ENCODE peak calls at places on chromosomes 6 and 20, in nine cellular contexts. T is HFFc6; E is neural progenitor cell; M is transverse colon; K is tibial artery; X is CD8-positive, alpha-beta T cell; V is kidney epithelial cell; F is thoracic aorta; D is upper lobe of left lung. L is an unnamed sample.

GRCh38 chr20:13648872-13649271 is 10.1 kb upstream of the TASP1 start:
- DNase-seq in F (no peak), D (no peak), V (no peak), K (no peak), M (no peak), X (no peak), T (no peak), E (no peak), L (no peak)

GRCh38 chr6:138520463-138520862 is 21.2 kb upstream of the NHSL1 start:
- DNase-seq in F (no peak), K (no peak), X (no peak), E (no peak), M (no peak), D (no peak), T (peak; percentile 52), V (no peak), L (no peak)

GRCh38 chr6:4801491-4802118 is 25.4 kb downstream of the CDYL start:
- DNase-seq in T (no peak), M (no peak), X (no peak), V (no peak), E (no peak), K (no peak), F (no peak), D (no peak), L (no peak)

GRCh38 chr6:70421509-70421908 is 8.2 kb downstream of the FAM135A start:
- DNase-seq in F (no peak), K (no peak), T (no peak), X (no peak), D (no peak), E (no peak), V (no peak), M (no peak), L (no peak)

GRCh38 chr20:40953856-40954255 is 74.8 kb upstream of the TOP1 start:
- DNase-seq in X (no peak), D (no peak), T (no peak), V (no peak), K (no peak), F (no peak), M (no peak), E (no peak), L (no peak)

GRCh38 chr6:20954325-20954724 is 420.1 kb downstream of the CDKAL1 start:
- DNase-seq in E (no peak), M (no peak), D (no peak), V (no peak), X (no peak), F (no peak), K (no peak), T (no peak), L (no peak)

GRCh38 chr6:163249651-163250101 is 164.8 kb upstream of the QKI start:
- DNase-seq in V (no peak), X (no peak), M (no peak), F (no peak), T (no peak), K (no peak), E (no peak), D (no peak), L (no peak)

GRCh38 chr20:47764154-47764734 is 21.0 kb downstream of the SULF2 start:
- DNase-seq in F (no peak), V (no peak), K (no peak), D (no peak), E (no peak), T (no peak), M (no peak), X (no peak), L (no peak)

GRCh38 chr6:151179321-151179720 is 60.4 kb upstream of the AKAP12 start:
- DNase-seq in M (no peak), K (no peak), V (peak; percentile 48), X (no peak), T (peak; percentile 17), D (no peak), E (no peak), F (no peak), L (peak; percentile 31)

GRCh38 chr20:50560867-50561266 is 50.7 kb downstream of the PTPN1 start:
- DNase-seq in E (no peak), F (no peak), T (no peak), M (no peak), X (no peak), V (no peak), K (no peak), D (no peak), L (no peak)

GRCh38 chr6:9496837-9497236 is 918.0 kb downstream of the TFAP2A start:
- DNase-seq in D (no peak), F (no peak), E (no peak), K (no peak), T (peak; percentile 56), V (no peak), M (no peak), X (no peak), L (no peak)

GRCh38 chr20:41361757-41362747 is 4.6 kb downstream of the EMILIN3 start:
- DNase-seq in X (no peak), V (no peak), T (no peak), F (no peak), E (no peak), K (no peak), M (no peak), D (no peak), L (no peak)

GRCh38 chr20:41095110-41095969 is 42.0 kb upstream of the PLCG1 start:
- DNase-seq in T (peak; percentile 43), K (no peak), X (peak; percentile 70), D (peak; percentile 65), F (no peak), M (peak; percentile 69), V (no peak), E (peak; percentile 72), L (peak; percentile 14)

GRCh38 chr6:24228681-24229255 is 102.8 kb downstream of the NRSN1 start:
- DNase-seq in K (no peak), E (no peak), D (peak; percentile 31), V (peak; percentile 70), M (no peak), T (no peak), F (no peak), X (no peak), L (no peak)

GRCh38 chr6:21664263-21665081 is 70.9 kb downstream of the SOX4 start:
- DNase-seq in M (peak; percentile 20), K (no peak), V (no peak), E (peak; percentile 79), F (no peak), D (no peak), T (no peak), X (no peak), L (no peak)

DNA sequence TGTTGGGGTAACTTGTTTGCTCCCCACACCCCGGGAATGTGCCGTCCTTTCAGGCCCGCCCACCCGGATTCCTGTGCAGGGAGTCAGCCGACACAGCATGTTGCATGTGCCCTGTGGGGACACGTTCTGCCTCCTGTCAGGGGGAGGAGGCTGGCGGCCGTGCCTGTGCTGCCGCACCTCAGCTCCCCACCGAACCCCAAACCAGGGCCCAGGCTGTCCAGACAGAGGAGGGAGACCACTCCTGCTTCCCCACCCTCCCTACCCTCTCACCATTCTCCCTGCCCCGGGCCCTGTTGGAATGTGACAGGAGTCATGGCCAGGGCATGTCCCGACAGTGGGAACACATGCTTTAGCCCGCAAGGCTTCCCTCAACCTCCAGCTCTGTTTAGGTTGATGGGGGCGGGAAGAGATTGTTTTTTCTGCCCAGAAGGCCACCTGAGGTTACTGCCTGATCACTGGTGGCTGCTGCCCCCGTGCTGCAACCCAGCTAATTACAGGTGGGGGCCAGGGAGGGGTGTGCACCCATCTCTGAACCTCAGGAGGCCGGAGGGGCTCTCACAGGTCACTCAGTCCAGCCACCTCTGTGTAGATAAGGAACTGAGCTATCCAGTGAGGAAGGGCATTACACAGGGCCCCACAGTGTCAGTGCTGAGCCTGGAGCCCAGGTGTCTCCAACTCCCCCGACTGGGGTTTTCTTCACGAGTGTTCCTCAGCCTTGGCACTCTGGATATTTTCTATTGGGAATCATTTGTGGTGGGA is 13.6 kb downstream of the LRRC73 start:
- DNase-seq in M (no peak), D (no peak), K (no peak), E (peak; percentile 62), T (peak; percentile 73), V (no peak), X (no peak), F (no peak), L (no peak)
- TF ChIP-seq CTCF in M (peak; percentile 27), D (peak; percentile 39), K (peak; percentile 51), E (peak; percentile 61), T (peak; percentile 80), V (peak; percentile 75), X (no peak), F (peak; percentile 60), L (peak; percentile 67)

GRCh38 chr6:158508450-158508849 is 51.4 kb upstream of the TMEM181 start:
- DNase-seq in T (no peak), X (no peak), M (no peak), E (no peak), K (no peak), V (no peak), D (no peak), F (no peak), L (no peak)

GRCh38 chr6:158503846-158504245 is 56.0 kb upstream of the TMEM181 start:
- DNase-seq in K (no peak), E (no peak), T (no peak), F (no peak), V (no peak), D (no peak), M (no peak), X (no peak), L (no peak)

GRCh38 chr6:158507174-158507573 is 52.7 kb upstream of the TMEM181 start:
- DNase-seq in F (no peak), D (no peak), T (no peak), E (no peak), K (no peak), M (no peak), V (no peak), X (peak; percentile 9), L (no peak)

GRCh38 chr6:158505194-158505593 is 54.7 kb upstream of the TMEM181 start:
- DNase-seq in E (no peak), T (no peak), M (no peak), D (no peak), F (no peak), X (peak; percentile 41), K (no peak), V (no peak), L (no peak)

GRCh38 chr6:158506577-158506976 is 53.3 kb upstream of the TMEM181 start:
- DNase-seq in E (peak; percentile 81), V (no peak), T (no peak), F (no peak), K (no peak), M (no peak), D (no peak), X (peak; percentile 34), L (no peak)
- TF ChIP-seq CTCF in E (peak; percentile 82), V (peak; percentile 37), T (peak; percentile 49), F (no peak), K (no peak), M (peak; percentile 15), D (no peak), X (no peak), L (peak; percentile 13)

GRCh38 chr6:136728033-136728939 is 64.0 kb downstream of the MAP3K5 start:
- DNase-seq in M (no peak), F (no peak), E (no peak), X (no peak), V (no peak), D (no peak), T (no peak), K (no peak), L (no peak)
- TF ChIP-seq CTCF in M (no peak), F (no peak), E (no peak), X (no peak), V (no peak), D (no peak), T (no peak), K (no peak), L (no peak)

DNA sequence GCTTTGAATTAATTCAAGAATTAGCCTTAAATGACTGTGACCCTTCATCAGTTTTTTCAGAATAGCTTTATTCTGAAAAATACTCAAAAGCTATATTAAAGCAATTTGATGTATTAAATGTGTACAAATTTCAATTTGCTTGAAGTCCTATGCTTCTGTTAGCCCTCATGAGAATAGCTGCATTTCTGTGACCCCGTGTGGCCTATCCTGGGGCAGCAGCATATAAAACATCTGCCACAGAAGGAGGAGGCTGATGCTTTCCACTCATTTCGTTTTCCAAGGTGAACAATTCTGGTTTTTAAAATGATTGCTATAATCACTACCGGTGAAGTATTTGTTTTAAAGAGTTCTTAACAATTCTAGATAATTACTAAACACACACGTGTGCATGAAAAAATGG is 360.3 kb downstream of the BTBD9 start:
- DNase-seq in D (no peak), E (no peak), T (no peak), M (no peak), V (no peak), F (no peak), X (no peak), K (no peak), L (no peak)
- TF ChIP-seq CTCF in D (no peak), E (peak; percentile 22), T (peak; percentile 12), M (no peak), V (no peak), F (no peak), X (no peak), K (no peak), L (peak; percentile 9)

L was measured in AG04449.